ENCODE peak calls at places on chromosomes 1 and 21, in six cellular contexts. G is uterus, D is IMR-90, C is GM06990, X is osteoblast, A is cardiac muscle cell. K is an unnamed sample.

GRCh38 chr1:113146242-113147072 is 73.5 kb downstream of the LRIG2 start:
- DNase-seq in G (no peak), D (peak), C (no peak), X (no peak), A (peak), K (peak)

GRCh38 chr1:111236806-111237205 is 9.3 kb downstream of the CHI3L2 start:
- DNase-seq in G (peak), D (no peak), C (no peak), X (no peak), A (no peak), K (no peak)

GRCh38 chr1:201348211-201348566 is 29.3 kb downstream of the TNNT2 start:
- DNase-seq in G (no peak), D (peak), C (no peak), X (peak), A (peak), K (peak)

GRCh38 chr21:45347712-45348477 is 57.1 kb upstream of the COL18A1 start:
- DNase-seq in G (no peak), D (no peak), C (no peak), X (no peak), A (no peak), K (no peak)

GRCh38 chr1:219686171-219686570 is 73.3 kb upstream of the ZC3H11B start:
- DNase-seq in G (no peak), D (no peak), C (no peak), X (no peak), A (no peak), K (no peak)

GRCh38 chr1:87325982-87326738 is 2.5 kb upstream of the LMO4 start:
- DNase-seq in G (no peak), D (peak), C (no peak), X (peak), A (peak), K (peak)

GRCh38 chr1:18666317-18666920 is 35.8 kb downstream of the PAX7 start:
- DNase-seq in G (no peak), D (no peak), C (no peak), X (peak), A (no peak), K (no peak)

GRCh38 chr1:74415935-74416334 is 96.5 kb downstream of the LRRC53 start:
- DNase-seq in G (no peak), D (no peak), C (no peak), X (no peak), A (no peak), K (no peak)

GRCh38 chr1:95002657-95003432 is 69.9 kb downstream of the ALG14 start:
- DNase-seq in G (peak), D (peak), C (no peak), X (no peak), A (peak), K (peak)

GRCh38 chr1:1358433-1359201 is at the start of gene MXRA8:
- DNase-seq in G (peak), D (peak), C (no peak), X (peak), A (peak), K (peak)

GRCh38 chr21:15444118-15444960 is 285.4 kb upstream of the USP25 start:
- DNase-seq in G (no peak), D (no peak), C (no peak), X (no peak), A (peak), K (no peak)

GRCh38 chr1:246365708-246366107 is 141.4 kb downstream of the SMYD3 start:
- DNase-seq in G (no peak), D (no peak), C (no peak), X (no peak), A (no peak), K (no peak)

GRCh38 chr1:180614746-180615145 is 17.1 kb upstream of the XPR1 start:
- DNase-seq in G (no peak), D (peak), C (no peak), X (no peak), A (no peak), K (no peak)

GRCh38 chr21:9839011-9839661 is 682.2 kb upstream of the TPTE start:
- DNase-seq in G (no peak), D (no peak), C (no peak), X (peak), A (no peak), K (no peak)

GRCh38 chr1:22053018-22053860 is 730 bp downstream of the CDC42 start:
- DNase-seq in G (peak), D (peak), C (peak), X (peak), A (peak), K (peak)

GRCh38 chr1:154584267-154584994 is 16.9 kb downstream of the CHRNB2 start:
- DNase-seq in G (no peak), D (no peak), C (no peak), X (no peak), A (peak), K (no peak)

GRCh38 chr1:221800831-221801610 is 59.1 kb upstream of the DUSP10 start:
- DNase-seq in G (no peak), D (no peak), C (no peak), X (no peak), A (no peak), K (no peak)

GRCh38 chr1:212132040-212132439 is 96.5 kb downstream of the DTL start:
- DNase-seq in G (no peak), D (peak), C (no peak), X (no peak), A (no peak), K (no peak)

GRCh38 chr1:9473032-9473792 is 66.1 kb upstream of the SLC25A33 start:
- DNase-seq in G (peak), D (peak), C (no peak), X (peak), A (peak), K (no peak)

GRCh38 chr1:184326278-184326677 is 60.6 kb upstream of the C1orf21 start:
- DNase-seq in G (no peak), D (no peak), C (no peak), X (no peak), A (no peak), K (no peak)

GRCh38 chr1:76620371-76620770 is 246.9 kb upstream of the ST6GALNAC5 start:
- DNase-seq in G (no peak), D (no peak), C (no peak), X (no peak), A (no peak), K (no peak)
- TF ChIP-seq CTCF in G (no peak), D (no peak), C (no peak), X (no peak), A (no peak), K (no peak)

DNA sequence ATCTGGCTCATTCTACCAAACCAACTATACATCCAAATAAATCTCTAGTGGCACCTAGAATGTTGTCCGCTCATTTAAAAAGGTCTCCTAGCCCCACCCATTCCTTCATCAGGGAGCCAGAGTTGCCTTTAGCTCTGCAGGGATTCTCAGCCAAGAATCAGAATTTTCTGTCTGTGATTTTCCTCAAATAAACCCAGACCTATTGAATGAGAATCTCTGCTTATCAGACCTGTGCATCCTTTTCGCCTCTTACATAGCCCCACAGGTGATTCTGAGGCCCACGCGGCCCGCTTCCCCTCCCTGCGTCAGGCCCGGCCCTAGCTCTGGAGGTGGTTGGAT is 410 bp upstream of the TDRD5 start:
- DNase-seq in G (no peak), D (no peak), C (no peak), X (peak), A (no peak), K (no peak)
- H3K4me3 ChIP-seq in G (no peak), D (no peak), C (no peak), X (no peak), A (no peak), K (peak)

DNA sequence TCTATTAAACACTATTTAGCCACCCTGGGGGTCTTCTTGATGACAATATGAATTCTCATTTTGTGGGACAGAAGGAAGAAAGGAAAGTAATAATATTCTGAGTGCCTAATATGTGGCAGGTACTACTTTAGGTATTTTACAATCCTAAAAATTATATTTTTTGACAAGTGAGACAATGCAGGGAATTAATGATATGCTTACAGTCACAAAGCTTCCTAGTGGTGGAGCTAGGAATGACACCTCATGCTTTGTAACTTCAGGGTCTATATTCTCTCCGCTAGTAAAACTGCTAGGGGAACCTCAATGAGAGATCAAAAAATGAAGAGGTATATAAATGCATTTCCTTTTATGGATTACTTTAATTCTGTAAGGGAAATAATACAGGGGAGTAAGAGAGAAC is 44.3 kb downstream of the TPR start:
- DNase-seq in G (no peak), D (no peak), C (no peak), X (no peak), A (no peak), K (no peak)
- TF ChIP-seq CTCF in G (no peak), D (peak), C (peak), X (peak), A (peak), K (peak)

DNA sequence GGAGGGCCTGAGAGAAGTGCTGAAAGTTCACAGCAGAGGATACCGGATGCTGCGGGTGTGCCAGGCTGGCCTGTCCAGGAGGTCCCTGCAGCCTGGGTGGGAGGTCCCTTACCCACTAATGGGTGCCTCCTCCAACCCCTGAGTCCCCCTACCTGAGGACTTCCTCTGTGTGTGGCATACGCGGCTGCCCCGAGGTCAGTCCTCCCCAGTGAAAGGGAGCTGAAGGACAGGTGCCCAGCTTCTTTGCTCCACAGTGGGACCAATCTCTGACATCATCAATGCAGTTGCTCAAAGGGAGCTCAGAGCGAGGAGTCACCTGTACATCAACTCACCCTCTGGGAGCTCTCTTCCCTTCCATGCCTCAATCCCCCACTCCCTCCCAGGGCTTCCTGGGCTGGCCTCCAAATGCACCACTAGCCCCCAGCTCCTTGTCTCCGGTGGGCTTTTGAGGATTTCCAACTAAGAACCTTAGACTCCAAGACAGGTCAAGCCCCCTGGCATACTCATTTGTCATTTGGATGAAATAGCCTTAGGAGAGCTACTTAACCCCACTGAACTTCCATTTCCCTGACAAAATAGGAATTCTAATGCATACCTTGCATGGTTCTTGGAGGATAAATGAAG is 53.9 kb downstream of the PDE9A start:
- DNase-seq in G (no peak), D (no peak), C (no peak), X (no peak), A (no peak), K (no peak)
- H3K4me3 ChIP-seq in G (no peak), D (no peak), C (no peak), X (no peak), A (no peak), K (no peak)

GRCh38 chr1:234957330-234958065 is 171.1 kb downstream of the TOMM20 start:
- DNase-seq in G (peak), D (peak), C (no peak), X (peak), A (peak), K (no peak)
- TF ChIP-seq CTCF in G (no peak), D (no peak), C (no peak), X (no peak), A (no peak), K (no peak)

GRCh38 chr1:76891931-76892330 is 24.7 kb downstream of the ST6GALNAC5 start:
- DNase-seq in G (no peak), D (peak), C (no peak), X (no peak), A (peak), K (no peak)
- H3K4me3 ChIP-seq in G (no peak), D (no peak), C (no peak), X (no peak), A (no peak), K (no peak)

DNA sequence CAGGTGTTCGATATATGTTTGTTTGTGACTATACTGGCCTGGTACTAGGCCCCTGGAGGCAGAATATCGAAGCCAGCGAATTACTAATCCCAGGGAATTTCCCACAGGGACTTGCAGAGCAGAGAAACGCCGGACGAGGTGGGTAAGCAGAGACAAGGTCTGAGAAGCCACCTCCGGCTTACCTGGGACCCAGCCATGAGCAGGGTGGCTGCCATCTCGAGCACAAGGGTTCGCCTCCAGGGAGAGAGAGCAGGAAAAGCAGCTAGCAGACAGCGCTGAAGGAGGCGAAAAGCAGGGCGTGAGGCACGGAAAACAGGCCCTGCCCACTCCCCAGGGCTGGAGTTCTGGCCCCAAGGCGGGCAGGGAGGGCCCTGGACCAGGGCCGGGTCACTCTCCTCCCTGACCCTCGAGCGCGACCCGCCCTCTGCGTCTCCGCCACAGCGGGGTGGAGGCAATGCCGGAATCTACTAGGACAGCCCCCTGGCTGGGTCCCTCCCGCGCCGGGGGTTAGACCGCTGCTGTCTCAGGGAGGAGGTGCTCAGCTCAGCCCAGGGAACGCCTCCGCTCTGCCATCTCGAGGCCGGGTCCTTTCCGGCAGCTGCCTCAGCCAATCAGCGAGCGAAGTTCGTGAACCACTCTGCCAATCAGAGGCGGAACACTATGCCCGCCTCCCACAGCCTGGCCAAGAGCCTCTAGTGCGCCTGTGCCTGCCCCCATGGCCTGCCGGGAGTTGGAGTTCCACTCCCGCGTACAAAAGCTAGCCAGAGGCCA is 1.7 kb downstream of the ZNF436 start:
- DNase-seq in G (peak), D (peak), C (peak), X (peak), A (peak), K (peak)
- TF ChIP-seq CTCF in G (no peak), D (no peak), C (no peak), X (no peak), A (no peak), K (no peak)

GRCh38 chr1:55192093-55192492 is 23.1 kb downstream of the USP24 start:
- DNase-seq in G (no peak), D (no peak), C (no peak), X (no peak), A (no peak), K (no peak)
- H3K4me3 ChIP-seq in G (no peak), D (no peak), C (no peak), X (no peak), A (no peak), K (no peak)

GRCh38 chr1:54819733-54820132 is 18.6 kb upstream of the TTC22 start:
- DNase-seq in G (no peak), D (no peak), C (no peak), X (no peak), A (no peak), K (no peak)

GRCh38 chr1:54816130-54816529 is 15.0 kb upstream of the TTC22 start:
- DNase-seq in G (no peak), D (no peak), C (no peak), X (peak), A (no peak), K (no peak)

GRCh38 chr1:54816951-54817350 is 15.8 kb upstream of the TTC22 start:
- DNase-seq in G (no peak), D (no peak), C (no peak), X (no peak), A (no peak), K (no peak)

GRCh38 chr1:54818461-54819194 is 17.5 kb upstream of the TTC22 start:
- DNase-seq in G (no peak), D (no peak), C (no peak), X (no peak), A (peak), K (no peak)

DNA sequence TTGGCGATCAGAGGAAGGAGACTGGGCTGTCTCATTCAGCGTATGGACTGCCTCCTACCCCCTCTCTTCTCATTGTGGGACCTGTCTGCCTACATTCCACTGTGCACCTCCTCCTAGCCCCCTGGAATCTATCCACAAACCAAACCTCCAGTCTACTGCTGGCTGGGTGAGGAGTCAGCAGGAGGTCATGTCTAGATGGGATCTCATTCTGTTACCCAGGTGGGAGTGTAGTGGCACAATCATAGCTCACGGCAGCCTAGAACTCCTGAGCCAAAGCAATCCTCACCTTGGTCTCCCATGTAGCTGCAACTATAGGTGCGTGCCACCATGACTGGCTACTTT is 18.0 kb upstream of the TTC22 start:
- DNase-seq in G (no peak), D (no peak), C (no peak), X (no peak), A (no peak), K (no peak)
- TF ChIP-seq CTCF in G (no peak), D (no peak), C (no peak), X (no peak), A (no peak), K (no peak)